ENCODE peak calls at places on chromosomes 1 and 21, in seven cellular contexts. D, E, G, Y, I, M and O are unnamed samples.

GRCh38 chr1:62208087-62208486 is 13.4 kb downstream of the L1TD1 start:
- DNase-seq in D (no peak), E (peak; percentile 28), G (no peak), Y (no peak), I (peak; percentile 7), M (no peak), O (no peak)

GRCh38 chr1:156845055-156845952 is 13.6 kb downstream of the INSRR start:
- DNase-seq in D (no peak), E (no peak), G (no peak), Y (no peak), I (no peak), M (no peak), O (peak; percentile 43)

GRCh38 chr1:24959623-24959975 is 29.5 kb upstream of the RUNX3 start:
- DNase-seq in D (no peak), E (no peak), G (no peak), Y (no peak), I (no peak), M (no peak), O (no peak)

GRCh38 chr21:45262041-45262581 is 25.6 kb downstream of the POFUT2 start:
- DNase-seq in D (no peak), E (no peak), G (no peak), Y (no peak), I (peak; percentile 66), M (peak; percentile 10), O (no peak)

GRCh38 chr1:22133247-22133927 is 9.5 kb downstream of the WNT4 start:
- DNase-seq in D (no peak), E (no peak), G (no peak), Y (no peak), I (no peak), M (no peak), O (no peak)

GRCh38 chr1:5822726-5823125 is 169.5 kb downstream of the NPHP4 start:
- DNase-seq in D (no peak), E (no peak), G (no peak), Y (no peak), I (no peak), M (no peak), O (no peak)

GRCh38 chr21:35422011-35422410 is 372.9 kb upstream of the RUNX1 start:
- DNase-seq in D (no peak), E (no peak), G (no peak), Y (no peak), I (no peak), M (no peak), O (no peak)

GRCh38 chr1:93446837-93447451 is 974 bp upstream of the FNBP1L start:
- DNase-seq in D (peak; percentile 26), E (peak; percentile 71), G (no peak), Y (no peak), I (peak; percentile 70), M (peak; percentile 79), O (no peak)

GRCh38 chr1:24786191-24786590 is 40.9 kb downstream of the CLIC4 start:
- DNase-seq in D (no peak), E (no peak), G (no peak), Y (no peak), I (no peak), M (no peak), O (peak; percentile 82)

GRCh38 chr1:236998571-236998970 is 5.7 kb downstream of the MT1HL1 start:
- DNase-seq in D (no peak), E (no peak), G (no peak), Y (no peak), I (no peak), M (no peak), O (peak; percentile 9)

GRCh38 chr1:156551866-156552265 is 20.5 kb downstream of the IQGAP3 start:
- DNase-seq in D (peak; percentile 29), E (peak; percentile 53), G (no peak), Y (no peak), I (no peak), M (no peak), O (no peak)

GRCh38 chr21:18411565-18411964 is 8.0 kb upstream of the TMPRSS15 start:
- DNase-seq in D (no peak), E (no peak), G (no peak), Y (no peak), I (no peak), M (no peak), O (no peak)

GRCh38 chr1:26295194-26296138 is 11.0 kb downstream of the UBXN11 start:
- DNase-seq in D (no peak), E (no peak), G (no peak), Y (no peak), I (no peak), M (no peak), O (no peak)

GRCh38 chr1:29783501-29784275 is 547.4 kb downstream of the PTPRU start:
- DNase-seq in D (no peak), E (no peak), G (no peak), Y (no peak), I (no peak), M (no peak), O (no peak)

GRCh38 chr1:10825592-10825991 is 29.1 kb upstream of the CASZ1 start:
- DNase-seq in D (no peak), E (no peak), G (no peak), Y (no peak), I (no peak), M (no peak), O (no peak)

GRCh38 chr1:111656093-111657017 is 36.8 kb downstream of the RAP1A start:
- DNase-seq in D (peak; percentile 44), E (no peak), G (peak; percentile 48), Y (no peak), I (no peak), M (no peak), O (peak; percentile 63)

GRCh38 chr1:211483896-211484612 is 7.9 kb downstream of the RD3 start:
- DNase-seq in D (no peak), E (no peak), G (no peak), Y (no peak), I (no peak), M (no peak), O (no peak)

GRCh38 chr1:3336641-3337621 is 117.5 kb upstream of the ARHGEF16 start:
- DNase-seq in D (no peak), E (no peak), G (no peak), Y (no peak), I (no peak), M (no peak), O (no peak)

GRCh38 chr21:34817821-34818662 is 149.2 kb downstream of the CLIC6 start:
- DNase-seq in D (no peak), E (no peak), G (no peak), Y (no peak), I (no peak), M (no peak), O (no peak)

GRCh38 chr1:170309389-170310013 is 163.7 kb downstream of the NTMT2 start:
- DNase-seq in D (no peak), E (no peak), G (no peak), Y (no peak), I (no peak), M (no peak), O (peak; percentile 2)

GRCh38 chr1:229407206-229408026 is 26.5 kb downstream of the ACTA1 start:
- DNase-seq in D (no peak), E (no peak), G (no peak), Y (no peak), I (no peak), M (no peak), O (no peak)

GRCh38 chr1:204258213-204259115 is 44.7 kb upstream of the GOLT1A start:
- DNase-seq in D (peak; percentile 74), E (no peak), G (no peak), Y (peak; percentile 75), I (peak; percentile 67), M (peak; percentile 67), O (peak; percentile 70)

GRCh38 chr1:2175681-2176454 is 18.7 kb downstream of the FAAP20 start:
- DNase-seq in D (no peak), E (no peak), G (no peak), Y (no peak), I (no peak), M (no peak), O (no peak)

GRCh38 chr1:231420299-231420958 is 1.7 kb downstream of the EGLN1 start:
- DNase-seq in D (no peak), E (no peak), G (no peak), Y (no peak), I (no peak), M (no peak), O (peak; percentile 25)

DNA sequence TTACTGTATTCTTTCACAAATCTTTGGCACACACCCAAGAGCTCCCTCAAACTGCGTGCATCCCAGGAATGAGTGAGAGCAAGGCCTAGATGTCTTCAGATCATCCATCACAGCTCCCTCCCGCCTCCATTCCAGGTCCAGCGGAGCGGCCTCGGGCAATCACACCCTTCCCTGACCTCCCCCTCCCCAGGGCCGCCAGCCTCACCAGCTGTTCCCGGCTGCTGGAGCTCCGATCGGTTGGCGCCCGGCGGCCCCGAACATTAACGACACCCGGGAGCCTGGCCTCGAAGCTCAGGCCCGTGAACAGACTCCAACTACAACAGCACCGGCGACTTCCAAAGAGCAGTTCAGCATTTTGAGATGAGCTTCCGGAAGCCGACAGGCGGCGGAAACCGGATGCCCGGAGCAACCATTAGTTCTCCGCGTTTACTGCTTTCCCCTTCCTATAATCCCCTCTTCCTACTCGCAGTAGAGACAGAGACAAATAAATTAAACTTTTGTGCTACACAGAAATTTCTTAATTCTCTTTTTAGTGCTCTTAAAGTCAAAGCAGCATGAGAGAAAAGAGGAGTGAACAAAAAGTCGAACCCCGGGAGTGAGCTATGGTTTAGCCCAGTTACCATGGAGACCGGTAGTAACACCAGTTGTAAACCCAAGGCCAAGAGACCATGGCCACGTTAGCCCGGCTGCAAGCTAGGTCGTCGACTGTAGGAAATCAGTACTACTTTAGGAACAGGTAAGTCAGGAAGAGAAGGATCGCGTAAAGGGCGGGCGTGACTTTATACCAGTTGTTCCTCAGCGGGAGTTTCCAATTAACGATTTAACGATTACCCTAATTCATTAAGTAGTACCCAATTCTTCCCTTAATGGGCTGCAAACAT is at the start of the genes GPATCH2 and SPATA17:
- DNase-seq in D (peak; percentile 92), E (peak; percentile 85), G (peak; percentile 64), Y (peak; percentile 84), I (peak; percentile 83), M (peak; percentile 78), O (peak; percentile 89)
- TF ChIP-seq CTCF in D (no peak), E (peak; percentile 43), G (peak; percentile 41), Y (no peak), I (no peak), M (no peak), O (peak; percentile 25)

DNA sequence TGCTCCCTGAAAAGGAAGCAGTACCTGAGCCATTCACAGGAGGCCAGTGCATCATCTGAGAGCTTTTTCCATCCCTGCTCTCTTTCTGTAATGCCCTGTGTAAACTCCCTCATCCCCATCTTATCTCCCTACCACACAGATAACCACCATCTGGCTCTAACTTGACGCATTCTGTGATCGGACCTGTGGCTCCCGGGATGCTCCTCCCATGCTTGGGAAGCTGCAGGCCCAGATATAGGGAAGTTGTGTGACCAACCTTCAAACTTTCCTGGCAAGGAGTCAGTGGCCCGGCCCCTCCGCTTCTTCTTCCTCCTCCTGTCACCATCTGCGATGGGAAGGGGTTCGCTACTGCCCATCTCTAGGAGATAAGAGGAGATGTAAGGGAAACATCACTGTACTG is 21.1 kb downstream of the MKNK1 start:
- DNase-seq in D (no peak), E (no peak), G (no peak), Y (peak; percentile 61), I (no peak), M (no peak), O (no peak)
- H3K27ac ChIP-seq in D (no peak overlapping the region), E (no peak overlapping the region), G (no peak overlapping the region), Y (no peak overlapping the region), I (no peak overlapping the region), M (no peak overlapping the region), O (no peak overlapping the region)

GRCh38 chr1:9626201-9626608 is 25.3 kb upstream of the PIK3CD start:
- DNase-seq in D (no peak), E (no peak), G (no peak), Y (no peak), I (no peak), M (no peak), O (no peak)
- H3K4me3 ChIP-seq in D (peak overlapping the region; percentile 53), E (no peak overlapping the region), G (no peak overlapping the region), Y (peak overlapping the region; percentile 40), I (no peak overlapping the region), M (peak overlapping the region; percentile 21), O (no peak overlapping the region)

GRCh38 chr1:200916152-200916551 is 21.5 kb downstream of the INAVA start:
- DNase-seq in D (no peak), E (peak; percentile 53), G (no peak), Y (no peak), I (no peak), M (no peak), O (no peak)
- TF ChIP-seq CTCF in D (peak; percentile 27), E (no peak), G (no peak), Y (no peak), I (no peak), M (no peak), O (no peak)